ENCODE peak calls at places on chromosomes 11 and 22, in seven cellular contexts. S is H9; R is thoracic aorta; D is right lobe of liver; O is bronchial epithelial cell; B is activated CD8-positive, alpha-beta T cell treated with anti-CD3 and anti-CD28 coated beads for 36 hours; X is neural progenitor cell. Q is an unnamed sample.

GRCh38 chr11:50214376-50214775 is 181.7 kb downstream of the OR4C45 start:
- DNase-seq in X (no peak), S (no peak), B (no peak), D (no peak), R (no peak), O (no peak), Q (no peak)

GRCh38 chr11:9351956-9352355 is 32.5 kb upstream of the IPO7 start:
- DNase-seq in R (no peak), O (peak), X (no peak), D (no peak), B (no peak), S (no peak), Q (no peak)

GRCh38 chr11:15106201-15106965 is 8.3 kb upstream of the INSC start:
- DNase-seq in X (peak), R (no peak), S (no peak), O (peak), D (no peak), B (no peak), Q (peak)

GRCh38 chr22:49297286-49297870 is 530.3 kb downstream of the BRD1 start:
- DNase-seq in D (no peak), R (no peak), B (no peak), O (no peak), S (peak), X (no peak), Q (no peak)

GRCh38 chr11:78711732-78712131 is 137.1 kb upstream of the NARS2 start:
- DNase-seq in D (no peak), B (no peak), X (no peak), R (no peak), O (no peak), S (no peak), Q (no peak)

GRCh38 chr11:110897035-110897434 is 184.8 kb upstream of the ARHGAP20 start:
- DNase-seq in O (no peak), D (no peak), R (no peak), B (no peak), X (no peak), S (no peak), Q (peak)

GRCh38 chr11:65861165-65861505 is 902 bp downstream of the MUS81 start:
- DNase-seq in O (no peak), B (no peak), R (no peak), X (peak), D (no peak), S (no peak), Q (no peak)

GRCh38 chr11:4947505-4947904 is at the start of gene OR51A4:
- DNase-seq in S (no peak), R (no peak), X (no peak), D (no peak), O (no peak), B (no peak), Q (no peak)

GRCh38 chr11:102527701-102528100 is 2.8 kb downstream of the MMP7 start:
- DNase-seq in S (no peak), R (no peak), X (no peak), D (no peak), B (no peak), O (no peak), Q (no peak)

GRCh38 chr11:69114362-69114761 is 41.4 kb upstream of the SMIM38 start:
- DNase-seq in B (no peak), R (no peak), D (no peak), S (no peak), X (no peak), O (no peak), Q (no peak)

GRCh38 chr22:17403906-17404305 is 34.6 kb downstream of the CECR2 start:
- DNase-seq in S (no peak), X (no peak), D (no peak), O (no peak), B (no peak), R (no peak), Q (peak)

GRCh38 chr11:122686106-122686505 is 30.6 kb downstream of the UBASH3B start:
- DNase-seq in S (no peak), D (no peak), O (no peak), X (no peak), B (no peak), R (no peak), Q (no peak)

GRCh38 chr22:47333625-47334024 is 571.2 kb downstream of the TBC1D22A start:
- DNase-seq in S (no peak), R (no peak), B (no peak), D (peak), O (peak), X (no peak), Q (peak)

GRCh38 chr22:45709866-45710265 is 38.2 kb downstream of the ATXN10 start:
- DNase-seq in D (no peak), S (no peak), R (no peak), O (peak), X (no peak), B (no peak), Q (no peak)

GRCh38 chr11:124894606-124895430 is 2.8 kb downstream of the ROBO4 start:
- DNase-seq in D (no peak), S (no peak), R (no peak), O (no peak), X (no peak), B (no peak), Q (no peak)

GRCh38 chr11:128891410-128891861 is 280 bp downstream of the KCNJ5 start:
- DNase-seq in O (no peak), R (no peak), D (no peak), S (no peak), X (no peak), B (no peak), Q (no peak)

GRCh38 chr22:40177738-40178416 is at the start of gene TNRC6B:
- DNase-seq in X (peak), D (peak), R (peak), O (peak), S (peak), B (peak), Q (peak)

GRCh38 chr11:833114-833791 is 501 bp downstream of the CD151 start:
- DNase-seq in B (peak), R (no peak), O (no peak), X (peak), D (peak), S (no peak), Q (no peak)

GRCh38 chr11:134509381-134510068 is 97.5 kb upstream of the B3GAT1 start:
- DNase-seq in B (no peak), D (no peak), S (no peak), X (no peak), R (no peak), O (no peak), Q (no peak)

GRCh38 chr11:70332567-70332966 is 62.1 kb downstream of the PPFIA1 start:
- DNase-seq in D (no peak), X (no peak), S (no peak), R (no peak), B (no peak), O (no peak), Q (no peak)

GRCh38 chr11:8292351-8292750 is 28.7 kb upstream of the LMO1 start:
- DNase-seq in D (no peak), X (peak), O (no peak), R (no peak), B (no peak), S (peak), Q (no peak)

GRCh38 chr22:11616811-11617210 is 3911.2 kb upstream of the OR11H1 start:
- DNase-seq in B (no peak), R (no peak), S (no peak), D (no peak), O (no peak), X (no peak), Q (no peak)

GRCh38 chr11:15970506-15971214 is 385.7 kb downstream of the SOX6 start:
- DNase-seq in D (no peak), B (no peak), X (no peak), R (no peak), S (no peak), O (no peak), Q (peak)

GRCh38 chr22:27705391-27706080 is 96.0 kb downstream of the MN1 start:
- DNase-seq in R (no peak), X (no peak), O (no peak), D (no peak), B (no peak), S (no peak), Q (no peak)
- TF ChIP-seq CTCF in R (no peak), X (no peak), O (no peak), D (no peak), B (no peak), S (no peak), Q (no peak)

DNA sequence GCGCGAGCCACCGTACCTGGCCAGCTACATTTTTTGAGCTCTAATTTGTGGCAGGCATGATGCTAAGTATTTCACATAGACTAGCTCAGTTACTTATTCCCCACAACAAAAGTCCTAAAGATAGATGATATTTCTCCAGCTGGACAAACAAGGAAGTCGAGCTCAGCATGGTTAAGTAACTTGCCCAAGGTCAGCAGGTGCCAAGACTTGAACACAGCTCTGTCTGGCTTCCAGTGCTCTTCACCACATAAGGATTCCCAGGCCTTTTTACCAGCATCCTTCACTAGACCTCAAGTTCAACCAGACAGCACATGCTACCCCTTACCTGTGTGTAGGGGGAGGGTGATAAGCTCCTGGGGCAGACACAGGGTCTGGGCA is 177.3 kb upstream of the NCAM1 start:
- DNase-seq in R (no peak), S (no peak), O (no peak), X (no peak), D (no peak), B (no peak), Q (peak)
- TF ChIP-seq CTCF in R (no peak), S (no peak), O (no peak), X (no peak), D (no peak), B (no peak), Q (no peak)

GRCh38 chr11:62665630-62666258 is 632 bp downstream of the CSKMT start:
- DNase-seq in B (peak), R (no peak), O (no peak), S (no peak), D (peak), X (peak), Q (peak)
- TF ChIP-seq CTCF in B (no peak), R (no peak), O (no peak), S (no peak), D (no peak), X (no peak), Q (no peak)

GRCh38 chr22:25382762-25383161 is 163.3 kb downstream of the CRYBB2 start:
- DNase-seq in S (no peak), O (peak), R (no peak), X (no peak), D (no peak), B (no peak), Q (no peak)
- TF ChIP-seq CTCF in S (peak), O (peak), R (no peak), X (no peak), D (peak), B (no peak), Q (peak)

GRCh38 chr11:7168741-7168990 is 79.9 kb downstream of the RBMXL2 start:
- DNase-seq in O (no peak), D (no peak), X (peak), R (no peak), S (no peak), B (no peak), Q (no peak)

GRCh38 chr11:7165911-7166310 is 77.1 kb downstream of the RBMXL2 start:
- DNase-seq in S (no peak), R (no peak), X (peak), B (no peak), D (no peak), O (no peak), Q (peak)

GRCh38 chr11:7170431-7170830 is 81.3 kb upstream of the SYT9 start:
- DNase-seq in S (no peak), B (no peak), D (no peak), X (no peak), O (no peak), R (no peak), Q (no peak)

DNA sequence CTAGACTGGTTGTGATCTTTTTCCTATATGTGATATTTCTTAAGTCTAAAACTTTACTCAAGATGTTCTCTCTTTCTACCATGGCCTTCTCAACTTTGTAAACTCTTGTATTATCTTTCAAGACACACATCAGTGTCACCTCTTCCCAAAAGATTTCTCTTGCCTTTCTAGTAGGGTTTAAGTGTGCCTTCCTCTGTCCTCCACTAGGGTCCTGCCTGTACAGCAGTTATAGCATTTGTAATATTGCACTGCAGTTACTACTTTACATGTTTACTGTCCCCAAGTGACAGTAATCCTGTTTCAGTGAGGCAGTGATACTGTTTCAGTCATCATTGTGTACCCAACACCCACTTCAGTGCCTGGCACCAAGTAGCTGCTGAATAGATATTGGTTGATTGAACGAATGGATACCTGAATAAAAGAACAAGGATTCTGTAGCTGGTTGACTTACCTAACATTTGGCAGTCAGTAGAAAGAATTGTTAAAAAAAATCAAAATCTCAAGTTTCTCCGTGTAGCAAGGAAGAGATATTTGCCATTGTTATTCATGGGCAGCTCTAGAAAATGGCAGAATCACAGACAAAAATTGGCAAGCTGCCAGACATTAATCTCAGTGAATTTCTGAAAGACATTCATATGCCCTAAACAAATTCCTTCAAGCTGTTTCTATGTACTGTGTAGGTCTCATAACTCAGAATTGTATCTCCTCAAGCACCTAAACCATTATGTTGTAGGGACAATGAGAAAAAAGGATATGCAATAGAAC is 79.4 kb downstream of the RBMXL2 start:
- DNase-seq in O (no peak), X (no peak), D (no peak), S (no peak), B (no peak), R (no peak), Q (no peak)
- TF ChIP-seq CTCF in O (no peak), X (peak), D (no peak), S (peak), B (no peak), R (no peak), Q (no peak)

GRCh38 chr11:11899401-11899800 is 57.6 kb downstream of the USP47 start:
- DNase-seq in X (no peak), R (no peak), D (no peak), O (no peak), B (no peak), S (no peak), Q (no peak)
- TF ChIP-seq CTCF in X (no peak), R (no peak), D (no peak), O (no peak), B (no peak), S (peak), Q (no peak)

GRCh38 chr22:38861170-38861874 is 10.7 kb downstream of the CBX6 start:
- DNase-seq in S (peak), X (no peak), B (no peak), D (no peak), R (no peak), O (no peak), Q (peak)
- TF ChIP-seq CTCF in S (peak), X (peak), B (no peak), D (no peak), R (peak), O (no peak), Q (peak)

GRCh38 chr22:31446767-31447166 is 42.9 kb downstream of the EIF4ENIF1 start:
- DNase-seq in S (no peak), X (no peak), O (no peak), B (no peak), D (no peak), R (no peak), Q (no peak)

GRCh38 chr22:31447337-31447736 is 42.3 kb downstream of the EIF4ENIF1 start:
- DNase-seq in S (no peak), O (no peak), X (no peak), B (no peak), R (no peak), D (no peak), Q (no peak)

GRCh38 chr22:31448382-31448781 is 41.3 kb downstream of the EIF4ENIF1 start:
- DNase-seq in R (no peak), B (no peak), O (no peak), S (no peak), D (no peak), X (no peak), Q (no peak)

GRCh38 chr22:31449521-31449920 is 40.1 kb downstream of the EIF4ENIF1 start:
- DNase-seq in O (no peak), R (no peak), S (no peak), X (no peak), B (no peak), D (no peak), Q (no peak)

GRCh38 chr22:31451709-31452571 is 37.7 kb downstream of the EIF4ENIF1 start:
- DNase-seq in D (no peak), S (no peak), O (peak), X (peak), B (no peak), R (no peak), Q (peak)
- TF ChIP-seq CTCF in D (peak), S (peak), O (peak), X (peak), B (peak), R (no peak), Q (peak)